ENCODE peak calls at places on chromosomes 16 and 17, in seven cellular contexts. R, F, Q, N, I, C and Y are unnamed samples.
A peak's percentile ranks its signal among the peaks of the same experiment; 100 is the strongest.

GRCh38 chr16:84024854-84025253 is 17.7 kb downstream of the SLC38A8 start:
- DNase-seq in R (no peak), F (no peak), Q (no peak), N (no peak), I (no peak), C (no peak), Y (no peak)

GRCh38 chr16:53714080-53715050 is 10.4 kb downstream of the FTO start:
- DNase-seq in R (no peak), F (no peak), Q (no peak), N (no peak), I (no peak), C (no peak), Y (no peak)

GRCh38 chr17:44444735-44445105 is 55.3 kb upstream of the ITGA2B start:
- DNase-seq in R (no peak), F (no peak), Q (no peak), N (no peak), I (no peak), C (no peak), Y (no peak)

GRCh38 chr16:79154081-79154480 is 446.5 kb downstream of the MAF start:
- DNase-seq in R (no peak), F (no peak), Q (no peak), N (no peak), I (no peak), C (no peak), Y (no peak)

GRCh38 chr17:65278050-65278819 is 141.1 kb downstream of the RGS9 start:
- DNase-seq in R (no peak), F (no peak), Q (no peak), N (no peak), I (no peak), C (no peak), Y (peak; percentile 12)

GRCh38 chr16:79069634-79070033 is 530.9 kb downstream of the MAF start:
- DNase-seq in R (no peak), F (no peak), Q (no peak), N (no peak), I (no peak), C (no peak), Y (no peak)

GRCh38 chr16:30602595-30603277 is 7.5 kb downstream of the ZNF689 start:
- DNase-seq in R (no peak), F (no peak), Q (no peak), N (no peak), I (no peak), C (no peak), Y (no peak)

GRCh38 chr17:80082403-80083135 is 18.8 kb upstream of the GAA start:
- DNase-seq in R (peak; percentile 40), F (peak; percentile 82), Q (peak; percentile 68), N (peak; percentile 25), I (peak; percentile 19), C (no peak), Y (peak; percentile 32)

GRCh38 chr16:87353613-87354012 is 30.0 kb downstream of the FBXO31 start:
- DNase-seq in R (no peak), F (no peak), Q (no peak), N (no peak), I (no peak), C (no peak), Y (no peak)

GRCh38 chr17:79923974-79924638 is 84.9 kb upstream of the CBX4 start:
- DNase-seq in R (no peak), F (no peak), Q (no peak), N (no peak), I (no peak), C (no peak), Y (no peak)

GRCh38 chr17:8151120-8151640 is 1.0 kb downstream of the PER1 start:
- DNase-seq in R (peak; percentile 80), F (peak; percentile 98), Q (peak; percentile 95), N (peak; percentile 85), I (peak; percentile 69), C (peak; percentile 65), Y (peak; percentile 63)

GRCh38 chr16:57630931-57631845 is 2.8 kb downstream of the ADGRG1 start:
- DNase-seq in R (no peak), F (peak; percentile 71), Q (no peak), N (no peak), I (no peak), C (no peak), Y (no peak)

GRCh38 chr16:31130899-31131298 is 4.6 kb downstream of the PRSS8 start:
- DNase-seq in R (no peak), F (no peak), Q (no peak), N (no peak), I (no peak), C (no peak), Y (peak; percentile 89)

GRCh38 chr17:29158515-29159275 is 21.5 kb downstream of the MYO18A start:
- DNase-seq in R (no peak), F (no peak), Q (peak; percentile 42), N (no peak), I (no peak), C (no peak), Y (no peak)

GRCh38 chr17:27545562-27546229 is 85.3 kb upstream of the LGALS9 start:
- DNase-seq in R (no peak), F (no peak), Q (no peak), N (no peak), I (no peak), C (no peak), Y (peak; percentile 70)

GRCh38 chr17:76281573-76282371 is 16.6 kb downstream of the UBALD2 start:
- DNase-seq in R (no peak), F (no peak), Q (peak; percentile 49), N (no peak), I (no peak), C (no peak), Y (no peak)

GRCh38 chr16:29702307-29702706 is 23.3 kb downstream of the QPRT start:
- DNase-seq in R (no peak), F (no peak), Q (no peak), N (no peak), I (no peak), C (no peak), Y (no peak)

GRCh38 chr17:78884876-78885667 is 17.9 kb downstream of the CEP295NL start:
- DNase-seq in R (no peak), F (no peak), Q (peak; percentile 37), N (no peak), I (no peak), C (no peak), Y (no peak)

GRCh38 chr17:2366747-2367494 is 29.6 kb downstream of the SGSM2 start:
- DNase-seq in R (no peak), F (no peak), Q (peak; percentile 24), N (no peak), I (no peak), C (no peak), Y (no peak)

GRCh38 chr16:16062023-16062932 is 112.9 kb downstream of the ABCC1 start:
- DNase-seq in R (peak; percentile 11), F (peak; percentile 91), Q (no peak), N (no peak), I (no peak), C (no peak), Y (no peak)

GRCh38 chr17:43760254-43760852 is 1.8 kb upstream of the SOST start:
- DNase-seq in R (peak; percentile 78), F (peak; percentile 96), Q (peak; percentile 91), N (peak; percentile 75), I (peak; percentile 70), C (peak; percentile 74), Y (peak; percentile 41)

GRCh38 chr17:18946536-18946935 is 5.4 kb upstream of the SLC5A10 start:
- DNase-seq in R (no peak), F (no peak), Q (no peak), N (no peak), I (no peak), C (no peak), Y (no peak)

GRCh38 chr16:21603920-21604319 is 4.5 kb downstream of the METTL9 start:
- DNase-seq in R (no peak), F (no peak), Q (no peak), N (no peak), I (no peak), C (no peak), Y (no peak)

GRCh38 chr17:76039121-76039520 is 12.0 kb upstream of the EVPL start:
- DNase-seq in R (no peak), F (peak; percentile 87), Q (no peak), N (no peak), I (no peak), C (no peak), Y (no peak)

GRCh38 chr17:298791-299450 is 53.7 kb downstream of the RPH3AL start:
- DNase-seq in R (no peak), F (peak; percentile 94), Q (peak; percentile 81), N (no peak), I (no peak), C (no peak), Y (no peak)

GRCh38 chr16:85316321-85316919 is 204.1 kb upstream of the CIBAR2 start:
- DNase-seq in R (peak; percentile 34), F (no peak), Q (no peak), N (no peak), I (no peak), C (no peak), Y (no peak)

GRCh38 chr16:25481636-25482035 is 210.1 kb upstream of the HS3ST4 start:
- DNase-seq in R (no peak), F (no peak), Q (no peak), N (no peak), I (no peak), C (no peak), Y (no peak)

GRCh38 chr17:42116705-42117396 is 4.3 kb downstream of the KAT2A start:
- DNase-seq in R (peak; percentile 73), F (peak; percentile 90), Q (peak; percentile 85), N (peak; percentile 72), I (peak; percentile 65), C (peak; percentile 36), Y (peak; percentile 35)

GRCh38 chr17:78263063-78263735 is 31.8 kb downstream of the TMEM235 start:
- DNase-seq in R (no peak), F (no peak), Q (peak; percentile 21), N (no peak), I (no peak), C (no peak), Y (no peak)

GRCh38 chr17:32305049-32305448 is 36.9 kb downstream of the C17orf75 start:
- DNase-seq in R (no peak), F (no peak), Q (no peak), N (no peak), I (no peak), C (no peak), Y (no peak)

GRCh38 chr16:23595951-23596720 is at the start of gene NDUFAB1:
- DNase-seq in R (peak; percentile 89), F (peak; percentile 92), Q (peak; percentile 87), N (peak; percentile 82), I (peak; percentile 77), C (peak; percentile 86), Y (peak; percentile 82)

GRCh38 chr17:46175891-46176290 is 17.3 kb downstream of the KANSL1 start:
- DNase-seq in R (no peak), F (no peak), Q (no peak), N (no peak), I (no peak), C (no peak), Y (no peak)

GRCh38 chr16:85005278-85006069 is 5.9 kb downstream of the ZDHHC7 start:
- DNase-seq in R (no peak), F (peak; percentile 90), Q (no peak), N (no peak), I (no peak), C (no peak), Y (no peak)

GRCh38 chr16:85252461-85252860 is 140.2 kb upstream of the CIBAR2 start:
- DNase-seq in R (no peak), F (no peak), Q (no peak), N (no peak), I (no peak), C (no peak), Y (no peak)

GRCh38 chr16:1102921-1103648 is 7.0 kb upstream of the C1QTNF8 start:
- DNase-seq in R (peak; percentile 59), F (no peak), Q (peak; percentile 67), N (peak; percentile 42), I (peak; percentile 30), C (peak; percentile 27), Y (no peak)